ENCODE peak calls at places on chromosomes 1 and 21, in five cellular contexts. J is epithelial cell of esophagus, S is neural crest cell, Q is breast epithelium, L is osteocyte. A is an unnamed sample.

GRCh38 chr1:209809601-209810000 is 3.7 kb upstream of the IRF6 start:
- DNase-seq in Q (no peak), L (no peak), S (no peak), J (peak; percentile 99), A (no peak)

GRCh38 chr1:65075123-65075976 is 72.7 kb upstream of the AK4 start:
- DNase-seq in Q (peak; percentile 40), J (peak; percentile 73), S (peak; percentile 19), L (no peak), A (peak; percentile 65)

GRCh38 chr1:158169105-158169504 is 11.6 kb upstream of the CD1D start:
- DNase-seq in J (peak; percentile 38), Q (no peak), S (no peak), L (no peak), A (no peak)

GRCh38 chr1:247331172-247331525 is 518 bp downstream of the ZNF496 start:
- DNase-seq in S (peak; percentile 58), L (peak; percentile 90), J (peak; percentile 90), Q (peak; percentile 63), A (peak; percentile 72)

GRCh38 chr1:38785285-38786039 is 74.1 kb downstream of the RRAGC start:
- DNase-seq in L (no peak), Q (no peak), S (no peak), J (no peak), A (no peak)

GRCh38 chr1:109807398-109807795 is 43.7 kb upstream of the EPS8L3 start:
- DNase-seq in L (no peak), Q (no peak), S (no peak), J (no peak), A (no peak)

GRCh38 chr21:41966341-41966833 is 12.6 kb upstream of the C2CD2 start:
- DNase-seq in J (peak; percentile 35), L (peak; percentile 53), S (no peak), Q (peak; percentile 5), A (no peak)

GRCh38 chr1:6245869-6246496 is 2.0 kb downstream of the HES3 start:
- DNase-seq in Q (no peak), S (peak; percentile 71), L (no peak), J (peak; percentile 45), A (no peak)

GRCh38 chr1:2022063-2022770 is 3.1 kb downstream of the GABRD start:
- DNase-seq in S (no peak), L (no peak), J (no peak), Q (no peak), A (no peak)

GRCh38 chr1:81703352-81703735 is 97.4 kb upstream of the ADGRL2 start:
- DNase-seq in L (no peak), Q (no peak), J (peak; percentile 69), S (no peak), A (no peak)

GRCh38 chr21:39581414-39581813 is 31.3 kb upstream of the B3GALT5 start:
- DNase-seq in Q (no peak), S (no peak), L (peak; percentile 54), J (no peak), A (no peak)

GRCh38 chr1:88079036-88079435 is 605.0 kb upstream of the PKN2 start:
- DNase-seq in L (no peak), Q (no peak), S (peak; percentile 16), J (peak; percentile 20), A (no peak)

GRCh38 chr1:37315236-37315870 is 159.0 kb upstream of the ZC3H12A start:
- DNase-seq in Q (no peak), L (no peak), S (no peak), J (no peak), A (no peak)

DNA sequence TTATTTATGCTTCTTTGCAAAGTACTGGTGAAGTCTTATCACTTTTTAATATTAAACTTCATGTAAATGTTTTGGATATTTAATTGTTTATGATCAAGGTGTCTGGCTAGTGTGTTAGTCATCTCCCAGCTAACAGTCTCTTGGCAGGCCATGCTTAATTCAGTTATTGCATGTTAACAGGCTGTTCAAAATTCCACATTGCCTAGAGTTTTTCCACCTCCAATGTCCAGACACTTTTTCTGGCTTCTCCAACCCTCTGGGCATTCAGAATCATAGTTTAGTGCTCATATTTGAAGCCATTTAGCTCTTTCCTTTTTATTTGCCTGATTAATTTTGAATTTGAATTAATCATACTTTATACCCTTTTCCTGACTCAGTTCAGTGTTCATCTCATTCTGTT is 69.2 kb downstream of the OLFML2B start:
- DNase-seq in Q (no peak), J (no peak), L (no peak), S (no peak), A (no peak)
- TF ChIP-seq CTCF in Q (no peak), J (no peak), L (no peak), S (no peak), A (no peak)

DNA sequence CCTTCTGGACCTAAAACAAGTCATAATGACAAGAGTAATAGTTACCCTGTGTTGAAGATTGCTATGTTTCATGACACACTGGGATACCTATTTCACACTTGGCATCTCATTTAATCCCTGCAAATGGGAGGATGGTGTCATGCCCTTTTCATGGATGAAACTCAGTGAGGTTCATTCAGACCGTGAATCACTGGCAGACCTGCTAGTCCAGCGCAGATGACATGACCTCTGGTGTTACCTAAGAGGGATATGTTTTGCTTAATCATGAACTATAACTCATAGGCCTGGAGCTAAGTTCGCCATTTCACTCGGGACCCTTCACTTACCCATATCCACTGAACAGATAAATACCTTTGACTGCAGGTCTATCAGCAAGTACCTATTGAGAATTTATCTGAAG is 286.6 kb upstream of the FMN2 start:
- DNase-seq in L (no peak), J (peak; percentile 11), S (no peak), Q (no peak), A (no peak)
- TF ChIP-seq CTCF in L (no peak), J (no peak), S (no peak), Q (no peak), A (no peak)

GRCh38 chr1:19552291-19553010 is 67.1 kb upstream of the CAPZB start:
- DNase-seq in J (no peak), L (no peak), Q (no peak), S (no peak), A (no peak)

DNA sequence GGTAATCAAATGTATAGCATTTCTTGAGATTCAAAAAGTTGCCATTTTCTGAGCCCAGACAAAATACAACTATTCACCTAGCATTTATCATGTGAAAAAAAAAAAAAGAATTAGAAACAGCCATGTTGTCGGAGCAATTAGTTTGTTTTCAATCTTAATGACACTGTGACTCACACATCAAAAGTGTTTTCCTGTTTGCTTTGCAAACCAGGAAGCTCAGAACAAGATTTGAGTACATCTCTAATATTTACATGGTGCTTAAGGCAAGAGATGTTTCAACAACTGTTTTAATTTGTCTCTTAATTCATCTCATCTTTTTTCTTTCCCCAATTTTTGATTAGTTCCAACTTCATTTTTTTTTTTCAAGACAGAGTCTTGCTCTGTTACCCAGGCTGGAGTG is 62.5 kb upstream of the CAPZB start:
- DNase-seq in J (peak; percentile 19), Q (no peak), L (no peak), S (no peak), A (no peak)
- TF ChIP-seq CTCF in J (no peak), Q (no peak), L (no peak), S (no peak), A (no peak)

GRCh38 chr1:54483875-54484437 is 64.1 kb upstream of the ACOT11 start:
- DNase-seq in J (no peak), Q (no peak), L (no peak), S (no peak), A (no peak)

GRCh38 chr1:54479251-54479650 is 68.8 kb upstream of the ACOT11 start:
- DNase-seq in L (no peak), S (no peak), J (no peak), Q (no peak), A (no peak)

GRCh38 chr1:54481201-54481884 is 66.7 kb upstream of the ACOT11 start:
- DNase-seq in S (no peak), L (no peak), J (no peak), Q (no peak), A (no peak)

GRCh38 chr1:54477153-54477561 is 70.9 kb upstream of the ACOT11 start:
- DNase-seq in L (no peak), J (no peak), Q (no peak), S (no peak), A (no peak)

DNA sequence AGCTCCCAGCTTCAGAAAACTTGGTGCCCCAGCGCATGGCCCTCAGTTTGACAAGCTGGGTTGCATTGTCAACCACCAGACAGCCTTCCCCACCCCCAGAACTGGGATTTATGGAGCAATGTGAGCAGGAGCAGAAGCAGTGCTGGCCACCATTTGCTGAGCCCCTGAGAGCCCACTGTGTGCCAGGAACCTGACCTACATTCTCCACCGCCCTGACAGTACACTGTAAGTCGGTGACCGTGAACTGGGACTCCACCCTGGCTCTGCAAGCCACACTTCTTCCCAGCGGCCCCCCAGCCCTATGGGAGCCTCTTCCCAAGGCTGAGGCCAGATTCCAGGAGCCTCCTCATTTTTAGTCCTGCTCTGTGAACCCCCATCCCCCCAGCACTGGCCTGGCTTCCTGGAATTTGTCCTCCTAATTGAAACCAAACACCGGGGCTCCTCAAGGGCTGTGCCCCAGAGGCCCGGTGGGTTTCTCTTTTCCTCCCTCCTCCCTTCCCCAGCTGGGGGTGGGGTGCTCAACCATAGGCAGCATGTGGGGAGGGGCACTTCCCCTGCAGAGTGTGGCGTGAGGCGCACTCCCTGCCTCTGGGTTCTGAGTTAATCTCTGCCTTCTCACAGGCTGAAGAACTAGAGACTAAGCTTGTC is 67.7 kb upstream of the ACOT11 start:
- DNase-seq in L (no peak), S (no peak), J (no peak), Q (no peak), A (no peak)
- TF ChIP-seq CTCF in L (no peak), S (no peak), J (no peak), Q (no peak), A (no peak)

GRCh38 chr1:31155216-31155806 is 84.4 kb downstream of the NKAIN1 start:
- DNase-seq in J (peak; percentile 73), Q (peak; percentile 51), L (peak; percentile 87), S (peak; percentile 59), A (peak; percentile 43)
- TF ChIP-seq CTCF in J (no peak), Q (no peak), L (peak; percentile 46), S (peak; percentile 43), A (peak; percentile 51)

DNA sequence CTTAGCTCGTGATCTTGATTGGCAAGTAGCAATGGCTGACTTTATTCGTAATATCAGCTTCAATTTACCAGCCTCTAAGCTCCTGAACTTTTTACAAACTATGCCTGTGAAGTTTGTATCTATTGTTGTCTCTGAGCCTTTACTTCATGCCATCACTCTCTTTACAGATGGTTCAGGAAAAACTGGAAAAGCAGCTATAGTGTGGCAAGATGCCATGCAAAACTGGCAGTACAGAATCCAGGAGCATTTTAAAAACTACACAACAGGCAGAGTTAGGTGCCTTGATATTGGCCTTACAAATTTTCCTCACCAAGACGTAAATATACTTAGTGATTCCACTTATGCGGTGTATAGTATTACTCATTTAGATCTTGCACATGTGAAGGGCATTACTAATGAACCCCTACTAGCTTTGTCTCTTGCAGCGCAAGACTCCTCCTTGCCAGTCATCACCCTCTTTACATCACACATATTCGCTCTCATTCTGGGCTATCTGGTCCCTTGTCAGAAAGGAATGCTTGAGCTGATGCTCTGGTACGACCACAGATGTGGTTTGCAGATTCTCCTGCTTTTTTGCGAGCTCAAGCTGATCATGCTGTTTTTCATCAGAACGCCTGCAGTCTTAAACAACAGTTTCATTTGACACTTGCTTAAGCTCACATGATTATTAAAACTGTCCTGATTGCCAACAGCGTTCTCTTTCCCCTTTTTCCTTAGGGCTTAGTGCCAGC is 36.3 kb downstream of the CLCA1 start:
- DNase-seq in S (no peak), L (no peak), J (peak; percentile 80), Q (peak; percentile 80), A (peak; percentile 90)
- TF ChIP-seq CTCF in S (no peak), L (no peak), J (no peak), Q (no peak), A (no peak)